ENCODE peak calls at places on chromosomes 11 and 22, in six cellular contexts. N is A549, G is endothelial cell of umbilical vein, F is HepG2, A is K562, Z is GM12878. V is an unnamed sample.

GRCh38 chr11:107898270-107898669 is 30.0 kb upstream of the RAB39A start:
- DNase-seq in Z (peak), N (peak), A (peak), F (peak), G (peak), V (peak)

GRCh38 chr22:44091021-44091721 is 67.1 kb downstream of the PARVB start:
- DNase-seq in G (no peak), N (peak), F (peak), A (peak), Z (no peak), V (peak)

GRCh38 chr11:127392575-127392974 is 392.0 kb upstream of the KIRREL3 start:
- DNase-seq in Z (no peak), A (no peak), N (no peak), G (no peak), F (no peak), V (no peak)

GRCh38 chr22:49004484-49005399 is 822.9 kb downstream of the BRD1 start:
- DNase-seq in F (no peak), N (no peak), A (no peak), G (no peak), Z (no peak), V (no peak)

GRCh38 chr22:43226368-43226979 is 39.5 kb upstream of the TTLL12 start:
- DNase-seq in Z (no peak), G (no peak), N (no peak), A (peak), F (peak), V (no peak)

GRCh38 chr11:59173080-59173963 is 1.4 kb downstream of the DTX4 start:
- DNase-seq in G (no peak), F (peak), A (no peak), Z (no peak), N (no peak), V (peak)

GRCh38 chr11:27373392-27373791 is 10.4 kb upstream of the CCDC34 start:
- DNase-seq in A (no peak), F (no peak), Z (no peak), N (no peak), G (no peak), V (no peak)

GRCh38 chr22:46812786-46813185 is 50.3 kb downstream of the TBC1D22A start:
- DNase-seq in N (no peak), F (no peak), G (peak), Z (no peak), A (no peak), V (no peak)

GRCh38 chr11:5004429-5005274 is 10.0 kb downstream of the OR51L1 start:
- DNase-seq in G (peak), F (peak), Z (no peak), A (peak), N (peak), V (peak)

GRCh38 chr11:119378851-119379465 is 2.5 kb downstream of the USP2 start:
- DNase-seq in F (no peak), G (no peak), N (no peak), Z (no peak), A (no peak), V (no peak)

GRCh38 chr11:111500481-111500880 is 11.7 kb downstream of the BTG4 start:
- DNase-seq in A (no peak), Z (no peak), N (no peak), F (no peak), G (no peak), V (no peak)

GRCh38 chr22:19275104-19275503 is 16.4 kb downstream of the CLTCL1 start:
- DNase-seq in F (no peak), G (no peak), N (no peak), Z (no peak), A (no peak), V (no peak)

GRCh38 chr11:73185680-73186293 is 32.3 kb upstream of the P2RY2 start:
- DNase-seq in G (peak), Z (no peak), N (peak), A (no peak), F (no peak), V (peak)

GRCh38 chr11:10597877-10598341 is 29.4 kb upstream of the LYVE1 start:
- DNase-seq in A (no peak), Z (no peak), G (no peak), N (no peak), F (no peak), V (peak)

GRCh38 chr11:2309251-2310072 is 7.6 kb downstream of the TSPAN32 start:
- DNase-seq in N (no peak), G (no peak), A (no peak), F (no peak), Z (no peak), V (peak)

DNA sequence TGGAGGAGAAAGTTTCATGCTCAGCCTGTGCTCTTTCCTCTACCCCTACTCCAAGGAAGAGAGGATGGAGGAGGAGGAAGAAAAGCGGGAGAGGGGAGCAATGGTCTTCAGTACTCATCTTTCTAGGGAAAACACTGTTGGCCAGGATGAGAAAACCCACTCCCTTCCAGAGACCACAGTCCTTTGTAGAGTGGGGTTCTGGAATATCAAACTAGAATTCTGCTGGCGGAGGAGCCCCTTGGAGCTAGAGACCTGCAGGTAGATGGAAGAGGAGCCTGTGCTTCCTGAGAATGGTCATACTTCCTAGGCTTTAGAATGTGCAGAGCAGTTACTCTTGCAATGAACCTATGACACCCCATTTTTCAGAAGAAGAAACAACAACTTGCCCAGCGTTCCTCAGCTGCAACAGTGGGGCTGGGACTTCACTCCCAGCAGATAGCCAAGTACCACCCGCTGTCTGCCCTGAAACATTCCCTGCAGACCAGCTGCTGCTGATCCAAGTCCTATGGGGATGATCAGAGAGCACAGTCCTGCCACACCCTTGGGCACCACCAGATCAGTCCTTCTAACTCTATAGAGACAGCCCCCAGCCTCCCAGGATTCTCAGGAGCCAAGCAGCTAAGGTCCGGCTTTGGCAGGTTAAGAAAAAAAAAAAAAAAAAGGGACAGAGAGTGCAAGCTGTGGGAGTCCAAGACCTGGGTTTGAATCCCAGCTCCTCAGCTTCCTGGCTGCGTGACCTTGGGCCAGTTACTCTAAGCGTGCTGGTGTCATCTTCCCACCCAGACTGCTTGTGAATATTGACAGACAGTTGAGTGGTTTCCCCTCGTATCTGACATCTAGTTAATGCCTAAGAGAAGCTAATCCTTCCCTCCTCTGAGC is 664 bp downstream of the PTGDR2 start:
- DNase-seq in F (no peak), A (no peak), N (no peak), Z (no peak), G (no peak), V (no peak)
- TF ChIP-seq MYC in F (no peak), A (no peak), N (no peak), Z (no peak), G (no peak), V (no peak)

GRCh38 chr11:102252339-102252891 is 64.9 kb upstream of the BIRC3 start:
- DNase-seq in N (no peak), Z (no peak), F (no peak), G (no peak), A (no peak), V (no peak)
- TF ChIP-seq MYC in N (no peak), Z (no peak), F (no peak), G (no peak), A (no peak), V (no peak)

DNA sequence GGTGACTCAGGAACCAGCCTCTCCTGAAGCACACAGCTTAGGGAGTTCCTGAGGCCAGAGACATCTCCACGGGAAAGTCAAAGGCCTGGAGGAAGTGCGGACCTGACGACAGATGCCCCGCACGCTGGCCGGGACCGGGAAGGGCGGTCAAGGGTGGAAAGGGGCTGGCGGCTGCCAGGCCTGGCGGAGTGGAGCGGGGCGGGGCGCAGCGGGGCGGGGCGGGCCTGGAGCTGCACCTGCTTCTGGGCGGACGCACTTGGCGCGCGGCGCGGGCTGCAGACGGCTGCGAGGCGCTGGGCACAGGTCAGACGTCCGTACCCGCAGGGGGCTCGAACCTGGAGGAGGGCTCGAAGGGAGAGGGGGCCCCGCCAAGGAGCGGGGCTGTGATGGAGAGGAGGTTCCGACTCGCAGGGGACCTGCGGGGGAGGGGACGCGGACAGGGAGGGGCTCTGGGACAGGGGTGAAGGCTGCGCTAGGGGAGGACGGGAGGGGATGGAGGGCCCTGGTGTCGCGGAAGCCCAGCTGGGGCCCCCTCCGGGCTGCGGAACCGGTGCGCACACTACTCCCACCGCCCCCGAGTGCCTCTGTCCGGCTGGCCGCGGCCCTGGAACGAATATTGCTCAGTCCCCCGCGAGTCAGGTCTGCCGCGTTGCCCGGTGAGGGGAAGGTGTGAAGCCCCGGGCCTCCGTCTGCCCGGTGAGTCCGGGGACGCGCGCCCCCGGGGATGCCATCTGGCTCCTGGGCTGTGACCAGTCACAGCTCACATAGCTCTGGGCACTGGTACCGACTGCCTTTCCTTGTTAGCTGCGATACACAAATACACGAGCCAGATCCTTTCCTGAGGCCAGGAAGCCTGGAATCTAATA is at the start of gene TMEM45B:
- DNase-seq in F (no peak), N (no peak), G (no peak), Z (no peak), A (no peak), V (no peak)
- TF ChIP-seq MYC in F (no peak), N (no peak), G (no peak), Z (no peak), A (no peak), V (no peak)

DNA sequence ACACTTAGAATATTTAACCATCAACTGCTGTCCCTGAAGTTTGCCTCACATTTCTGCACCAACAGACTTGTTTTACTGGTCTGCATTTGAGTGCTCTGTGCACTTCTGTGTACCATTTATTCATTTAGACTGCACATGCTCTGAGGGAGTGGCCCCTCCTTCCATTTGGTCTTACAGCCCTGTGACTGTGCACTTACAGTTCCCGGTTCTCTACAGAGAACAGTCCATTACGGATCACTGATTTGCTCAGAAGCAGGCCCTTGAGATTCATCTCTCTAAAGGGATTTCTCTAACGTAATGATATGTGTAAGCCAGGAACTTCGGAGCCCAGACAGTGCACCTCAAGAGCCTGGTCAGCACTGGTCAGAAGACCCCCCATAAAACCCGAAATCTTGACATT is 247.3 kb upstream of the BLID start:
- DNase-seq in N (no peak), A (no peak), G (no peak), F (no peak), Z (no peak), V (no peak)
- TF ChIP-seq MYC in N (no peak), A (no peak), G (no peak), F (no peak), Z (no peak), V (no peak)

DNA sequence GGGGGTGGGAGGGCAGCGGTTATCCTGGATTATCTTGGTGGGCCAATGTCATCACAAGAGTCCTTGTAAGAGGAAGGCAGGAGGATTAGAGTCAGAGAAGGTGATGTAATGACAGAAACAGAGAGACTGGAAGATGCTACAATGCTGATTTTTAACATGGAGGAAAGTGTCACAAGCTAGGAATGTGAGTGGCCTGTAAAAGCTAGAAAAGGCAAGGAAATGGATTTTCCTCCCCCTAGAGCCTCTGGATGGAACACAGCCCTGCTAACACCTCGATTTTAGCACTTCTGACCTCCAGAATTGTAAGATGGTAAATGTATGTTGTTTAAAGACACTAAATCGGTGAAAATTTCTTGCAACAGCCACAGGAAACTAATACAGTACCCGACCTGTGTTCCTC is 109.3 kb downstream of the MN1 start:
- DNase-seq in G (no peak), Z (no peak), A (no peak), F (no peak), N (no peak), V (no peak)
- TF ChIP-seq MYC in G (no peak), Z (no peak), A (no peak), F (no peak), N (no peak), V (no peak)

V was measured in NB4.